ENCODE peak calls at places on chromosome 18, in nine cellular contexts. One of them, this sample, is unnamed.

GRCh38 chr18:58205087-58205779 is 161.2 kb downstream of the NEDD4L start:
- DNase-seq in LoVo: no peak
- DNase-seq in WERI-Rb-1: no peak
- DNase-seq in CD8-positive, alpha-beta memory T cell: no peak
- DNase-seq in right cardiac atrium: no peak
- DNase-seq in activated B cell treated with CpG ODN at 0.5 μM for 24 hours: no peak
- DNase-seq in lower lobe of right lung: no peak
- DNase-seq in CD4-positive, CD25-positive, alpha-beta regulatory T cell: no peak
- DNase-seq in progenitor cell of endocrine pancreas: no peak
- DNase-seq in this sample: no peak

GRCh38 chr18:70004698-70005097 is 57.0 kb upstream of the CD226 start:
- DNase-seq in LoVo: no peak
- DNase-seq in WERI-Rb-1: no peak
- DNase-seq in CD8-positive, alpha-beta memory T cell: no peak
- DNase-seq in right cardiac atrium: no peak
- DNase-seq in activated B cell treated with CpG ODN at 0.5 μM for 24 hours: no peak
- DNase-seq in lower lobe of right lung: no peak
- DNase-seq in CD4-positive, CD25-positive, alpha-beta regulatory T cell: no peak
- DNase-seq in progenitor cell of endocrine pancreas: no peak
- DNase-seq in this sample: no peak

GRCh38 chr18:7259482-7259881 is 28.6 kb downstream of the LRRC30 start:
- DNase-seq in LoVo: no peak
- DNase-seq in WERI-Rb-1: no peak
- DNase-seq in CD8-positive, alpha-beta memory T cell: no peak
- DNase-seq in right cardiac atrium: no peak
- DNase-seq in activated B cell treated with CpG ODN at 0.5 μM for 24 hours: no peak
- DNase-seq in lower lobe of right lung: no peak
- DNase-seq in CD4-positive, CD25-positive, alpha-beta regulatory T cell: no peak
- DNase-seq in progenitor cell of endocrine pancreas: no peak
- DNase-seq in this sample: no peak

GRCh38 chr18:28284132-28284531 is 107.2 kb upstream of the CDH2 start:
- DNase-seq in LoVo: no peak
- DNase-seq in WERI-Rb-1: no peak
- DNase-seq in CD8-positive, alpha-beta memory T cell: no peak
- DNase-seq in right cardiac atrium: no peak
- DNase-seq in activated B cell treated with CpG ODN at 0.5 μM for 24 hours: no peak
- DNase-seq in lower lobe of right lung: no peak
- DNase-seq in CD4-positive, CD25-positive, alpha-beta regulatory T cell: no peak
- DNase-seq in progenitor cell of endocrine pancreas: no peak
- DNase-seq in this sample: no peak

GRCh38 chr18:26792661-26793060 is 72.8 kb downstream of the AQP4 start:
- DNase-seq in LoVo: no peak
- DNase-seq in WERI-Rb-1: no peak
- DNase-seq in CD8-positive, alpha-beta memory T cell: no peak
- DNase-seq in right cardiac atrium: no peak
- DNase-seq in activated B cell treated with CpG ODN at 0.5 μM for 24 hours: no peak
- DNase-seq in lower lobe of right lung: no peak
- DNase-seq in CD4-positive, CD25-positive, alpha-beta regulatory T cell: no peak
- DNase-seq in progenitor cell of endocrine pancreas: no peak
- DNase-seq in this sample: no peak

GRCh38 chr18:22563098-22563707 is 145.5 kb upstream of the CTAGE1 start:
- DNase-seq in LoVo: peak
- DNase-seq in WERI-Rb-1: peak
- DNase-seq in CD8-positive, alpha-beta memory T cell: peak
- DNase-seq in right cardiac atrium: no peak
- DNase-seq in activated B cell treated with CpG ODN at 0.5 μM for 24 hours: no peak
- DNase-seq in lower lobe of right lung: no peak
- DNase-seq in CD4-positive, CD25-positive, alpha-beta regulatory T cell: peak
- DNase-seq in progenitor cell of endocrine pancreas: no peak
- DNase-seq in this sample: no peak

GRCh38 chr18:37252342-37252741 is 313.3 kb downstream of the CELF4 start:
- DNase-seq in LoVo: no peak
- DNase-seq in WERI-Rb-1: no peak
- DNase-seq in CD8-positive, alpha-beta memory T cell: no peak
- DNase-seq in right cardiac atrium: no peak
- DNase-seq in activated B cell treated with CpG ODN at 0.5 μM for 24 hours: no peak
- DNase-seq in lower lobe of right lung: no peak
- DNase-seq in CD4-positive, CD25-positive, alpha-beta regulatory T cell: no peak
- DNase-seq in progenitor cell of endocrine pancreas: no peak
- DNase-seq in this sample: no peak

GRCh38 chr18:3623769-3624545 is 174.0 kb downstream of the TGIF1 start:
- DNase-seq in LoVo: peak
- DNase-seq in WERI-Rb-1: peak
- DNase-seq in CD8-positive, alpha-beta memory T cell: no peak
- DNase-seq in right cardiac atrium: peak
- DNase-seq in activated B cell treated with CpG ODN at 0.5 μM for 24 hours: no peak
- DNase-seq in lower lobe of right lung: peak
- DNase-seq in CD4-positive, CD25-positive, alpha-beta regulatory T cell: no peak
- DNase-seq in progenitor cell of endocrine pancreas: peak
- DNase-seq in this sample: no peak

GRCh38 chr18:72208920-72209676 is 335.0 kb downstream of the CBLN2 start:
- DNase-seq in LoVo: no peak
- DNase-seq in WERI-Rb-1: no peak
- DNase-seq in CD8-positive, alpha-beta memory T cell: peak
- DNase-seq in right cardiac atrium: peak
- DNase-seq in activated B cell treated with CpG ODN at 0.5 μM for 24 hours: no peak
- DNase-seq in lower lobe of right lung: no peak
- DNase-seq in CD4-positive, CD25-positive, alpha-beta regulatory T cell: no peak
- DNase-seq in progenitor cell of endocrine pancreas: no peak
- DNase-seq in this sample: no peak

GRCh38 chr18:11859903-11860407 is 8.7 kb downstream of the CHMP1B start:
- DNase-seq in LoVo: peak
- DNase-seq in WERI-Rb-1: no peak
- DNase-seq in CD8-positive, alpha-beta memory T cell: no peak
- DNase-seq in right cardiac atrium: no peak
- DNase-seq in activated B cell treated with CpG ODN at 0.5 μM for 24 hours: no peak
- DNase-seq in lower lobe of right lung: no peak
- DNase-seq in CD4-positive, CD25-positive, alpha-beta regulatory T cell: no peak
- DNase-seq in progenitor cell of endocrine pancreas: no peak
- DNase-seq in this sample: no peak

GRCh38 chr18:10490401-10491289 is 35.2 kb upstream of the NAPG start:
- DNase-seq in LoVo: peak
- DNase-seq in WERI-Rb-1: peak
- DNase-seq in CD8-positive, alpha-beta memory T cell: peak
- DNase-seq in right cardiac atrium: peak
- DNase-seq in activated B cell treated with CpG ODN at 0.5 μM for 24 hours: peak
- DNase-seq in lower lobe of right lung: no peak
- DNase-seq in CD4-positive, CD25-positive, alpha-beta regulatory T cell: peak
- DNase-seq in progenitor cell of endocrine pancreas: no peak
- DNase-seq in this sample: peak

This sample was measured in CD8-positive, alpha-beta T cell.